ENCODE peak calls at places on chromosomes 4 and X, in nine cellular contexts. W is CD4-positive, CD25-positive, alpha-beta regulatory T cell; P is thoracic aorta; J is NT2/D1; N is H1; R is PC-9; D is cardiac muscle cell; V is ovary; Y is keratinocyte. O is an unnamed sample. For H3K9me3, the result is how much of the 10 kb centered on the place peaks cover.

GRCh38 chr4:122047706-122048425 is 96.0 kb upstream of the TRPC3 start:
- DNase-seq in W (no peak), P (no peak), J (no peak), N (no peak), R (no peak), D (no peak), V (no peak), Y (no peak), O (no peak)

GRCh38 chr4:76758290-76758882 is 139.6 kb downstream of the SOWAHB start:
- DNase-seq in W (no peak), P (no peak), J (peak), N (peak), R (peak), D (peak), V (no peak), Y (no peak), O (no peak)

GRCh38 chr4:110733901-110734300 is 111.0 kb upstream of the PITX2 start:
- DNase-seq in W (no peak), P (no peak), J (no peak), N (no peak), R (no peak), D (peak), V (no peak), Y (no peak), O (no peak)

GRCh38 chrX:39613997-39614679 is 483.6 kb downstream of the BCOR start:
- DNase-seq in W (peak), P (no peak), J (peak), N (peak), R (no peak), D (no peak), V (no peak), Y (no peak), O (no peak)

GRCh38 chr4:177974461-177974860 is 532.2 kb upstream of the AGA start:
- DNase-seq in W (no peak), P (no peak), J (no peak), N (no peak), R (no peak), D (no peak), V (no peak), Y (no peak), O (no peak)

GRCh38 chr4:80125252-80126177 is 52.5 kb upstream of the ANTXR2 start:
- DNase-seq in W (peak), P (no peak), J (no peak), N (no peak), R (no peak), D (peak), V (no peak), Y (no peak), O (no peak)

GRCh38 chrX:19593684-19594083 is 78.4 kb upstream of the MAP3K15 start:
- DNase-seq in W (peak), P (no peak), J (no peak), N (no peak), R (peak), D (peak), V (no peak), Y (no peak), O (no peak)

GRCh38 chrX:10117301-10117700 is 39.5 kb upstream of the CLCN4 start:
- DNase-seq in W (no peak), P (no peak), J (no peak), N (no peak), R (no peak), D (no peak), V (no peak), Y (no peak), O (no peak)

GRCh38 chr4:1558205-1558604 is 125.9 kb downstream of the FAM53A start:
- DNase-seq in W (no peak), P (no peak), J (no peak), N (no peak), R (no peak), D (no peak), V (no peak), Y (no peak), O (no peak)

GRCh38 chr4:84254537-84254936 is 244.6 kb downstream of the NKX6-1 start:
- DNase-seq in W (no peak), P (no peak), J (no peak), N (no peak), R (no peak), D (no peak), V (no peak), Y (no peak), O (no peak)

GRCh38 chrX:120517936-120518335 is 42.8 kb downstream of the CUL4B start:
- DNase-seq in W (no peak), P (no peak), J (no peak), N (no peak), R (no peak), D (peak), V (no peak), Y (no peak), O (no peak)

GRCh38 chr4:5524900-5525299 is 183.5 kb downstream of the EVC2 start:
- DNase-seq in W (no peak), P (no peak), J (no peak), N (no peak), R (no peak), D (peak), V (no peak), Y (no peak), O (no peak)

GRCh38 chrX:43581167-43581566 is 74.9 kb upstream of the MAOA start:
- DNase-seq in W (no peak), P (no peak), J (no peak), N (no peak), R (no peak), D (no peak), V (no peak), Y (peak), O (no peak)

GRCh38 chr4:39062499-39062898 is 467 bp downstream of the KLHL5 start:
- DNase-seq in W (no peak), P (no peak), J (no peak), N (no peak), R (no peak), D (no peak), V (no peak), Y (no peak), O (no peak)

GRCh38 chr4:150217192-150217591 is 138.9 kb downstream of the DCLK2 start:
- DNase-seq in W (no peak), P (no peak), J (no peak), N (no peak), R (no peak), D (peak), V (no peak), Y (no peak), O (no peak)

GRCh38 chr4:170682511-170682910 is 592.8 kb upstream of the AADAT start:
- DNase-seq in W (no peak), P (no peak), J (peak), N (no peak), R (no peak), D (no peak), V (no peak), Y (no peak), O (no peak)

GRCh38 chr4:170691168-170691567 is 601.4 kb upstream of the AADAT start:
- DNase-seq in W (no peak), P (no peak), J (no peak), N (no peak), R (no peak), D (no peak), V (no peak), Y (no peak), O (no peak)

DNA sequence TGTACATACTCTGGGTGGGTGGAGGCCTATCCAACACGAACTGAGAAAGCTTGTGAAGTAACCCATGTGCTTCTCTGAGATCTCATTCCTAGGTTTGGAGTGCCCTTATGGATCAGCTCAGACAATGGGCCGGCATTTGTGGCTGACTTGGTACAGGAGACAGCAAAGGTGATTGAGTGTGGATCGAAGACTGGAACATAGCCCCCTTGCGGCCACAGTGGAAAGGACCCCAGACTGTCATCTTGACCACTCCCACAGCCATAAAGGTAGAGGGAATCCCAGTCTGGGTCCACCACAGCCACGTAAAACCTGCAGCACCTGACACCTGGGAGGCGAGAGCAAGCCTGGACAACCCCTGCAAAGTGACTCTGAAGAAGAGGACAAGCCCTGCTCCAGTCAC is 598.0 kb upstream of the AADAT start:
- DNase-seq in W (no peak), P (no peak), J (no peak), N (no peak), R (no peak), D (no peak), V (no peak), Y (no peak), O (no peak)
- H3K9me3 ChIP-seq in W (under half), P (under half), J (under half), N (under half), R (under half), D (under half), V (under half), Y (under half), O (under half)

GRCh38 chr4:212438-213174 is 88.3 kb downstream of the ZNF718 start:
- DNase-seq in W (no peak), P (peak), J (peak), N (peak), R (no peak), D (peak), V (peak), Y (peak), O (no peak)
- H3K9me3 ChIP-seq in W (half or more), P (under half), J (under half), N (under half), R (under half), D (under half), V (under half), Y (under half), O (under half)

GRCh38 chr4:33914386-33914785 is 2329.9 kb downstream of the ARAP2 start:
- DNase-seq in W (no peak), P (no peak), J (no peak), N (no peak), R (no peak), D (no peak), V (no peak), Y (no peak), O (no peak)
- H3K9me3 ChIP-seq in W (under half), P (under half), J (under half), N (under half), R (under half), D (under half), V (under half), Y (under half), O (under half)

DNA sequence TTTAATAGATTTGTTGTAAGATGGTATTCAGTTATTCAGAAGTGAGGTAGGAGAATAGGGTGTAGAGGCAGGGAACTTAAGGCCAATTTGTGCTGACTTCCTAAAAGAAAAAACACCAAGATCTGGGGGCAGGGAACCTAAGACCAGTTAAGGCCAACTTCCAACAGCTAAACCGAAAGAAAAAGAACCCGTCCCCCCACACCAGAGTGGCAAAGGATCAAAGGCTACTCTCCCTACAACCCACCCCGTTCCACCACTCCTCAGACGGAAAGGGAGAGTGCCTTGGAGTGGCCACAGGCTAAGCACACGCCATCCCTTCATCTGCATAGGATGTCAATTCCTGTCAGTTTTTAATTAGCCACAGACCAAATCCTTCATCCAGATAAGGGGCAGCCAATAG is 3.7 kb upstream of the ZNF718 start:
- DNase-seq in W (no peak), P (no peak), J (no peak), N (peak), R (no peak), D (no peak), V (no peak), Y (no peak), O (no peak)
- H3K9me3 ChIP-seq in W (under half), P (under half), J (under half), N (under half), R (under half), D (under half), V (under half), Y (under half), O (under half)

DNA sequence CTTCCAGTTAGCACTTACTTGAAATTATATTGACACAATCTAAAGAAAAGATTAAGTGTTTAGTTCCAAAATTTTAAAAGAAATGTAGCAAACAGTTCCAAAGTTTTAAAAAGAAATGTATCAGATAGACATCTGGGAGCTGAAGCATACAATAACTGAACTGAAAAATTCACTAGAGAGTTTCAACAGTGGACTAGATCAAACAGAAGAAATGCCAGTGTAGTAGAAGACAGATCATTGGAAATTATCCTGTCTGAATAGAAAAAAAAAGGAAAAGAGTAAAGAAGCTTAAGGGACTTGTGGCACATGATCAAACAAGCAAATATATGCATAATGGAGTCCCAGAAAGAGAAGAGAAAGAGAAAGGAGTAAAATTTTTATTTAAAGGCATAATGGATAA is 261.4 kb downstream of the LAS1L start:
- DNase-seq in W (no peak), P (no peak), J (no peak), N (no peak), R (no peak), D (no peak), V (no peak), Y (no peak), O (no peak)
- H3K9me3 ChIP-seq in W (under half), P (under half), J (under half), N (under half), R (under half), D (under half), V (under half), Y (under half), O (under half)

GRCh38 chr4:88115587-88115986 is 42.9 kb downstream of the ABCG2 start:
- DNase-seq in W (no peak), P (no peak), J (no peak), N (no peak), R (no peak), D (no peak), V (no peak), Y (no peak), O (no peak)

GRCh38 chr4:88119951-88120350 is 38.5 kb downstream of the ABCG2 start:
- DNase-seq in W (no peak), P (no peak), J (no peak), N (no peak), R (no peak), D (no peak), V (no peak), Y (no peak), O (no peak)
- H3K9me3 ChIP-seq in W (under half), P (under half), J (under half), N (under half), R (under half), D (under half), V (under half), Y (under half), O (under half)

GRCh38 chr4:373062-373839 is 35.6 kb downstream of the ZNF141 start:
- DNase-seq in W (no peak), P (no peak), J (no peak), N (no peak), R (no peak), D (no peak), V (no peak), Y (no peak), O (no peak)
- H3K9me3 ChIP-seq in W (half or more), P (half or more), J (half or more), N (half or more), R (under half), D (under half), V (under half), Y (under half), O (half or more)

GRCh38 chr4:174520655-174521054 is 1.6 kb downstream of the HPGD start:
- DNase-seq in W (peak), P (no peak), J (no peak), N (no peak), R (no peak), D (no peak), V (no peak), Y (no peak), O (no peak)

GRCh38 chr4:174516345-174516744 is 5.9 kb downstream of the HPGD start:
- DNase-seq in W (no peak), P (no peak), J (no peak), N (no peak), R (no peak), D (no peak), V (no peak), Y (no peak), O (no peak)

GRCh38 chr4:174517502-174517901 is 4.8 kb downstream of the HPGD start:
- DNase-seq in W (no peak), P (no peak), J (no peak), N (no peak), R (no peak), D (no peak), V (no peak), Y (no peak), O (no peak)

GRCh38 chr4:174512745-174513144 is 9.5 kb downstream of the HPGD start:
- DNase-seq in W (no peak), P (no peak), J (no peak), N (no peak), R (no peak), D (no peak), V (no peak), Y (no peak), O (no peak)

DNA sequence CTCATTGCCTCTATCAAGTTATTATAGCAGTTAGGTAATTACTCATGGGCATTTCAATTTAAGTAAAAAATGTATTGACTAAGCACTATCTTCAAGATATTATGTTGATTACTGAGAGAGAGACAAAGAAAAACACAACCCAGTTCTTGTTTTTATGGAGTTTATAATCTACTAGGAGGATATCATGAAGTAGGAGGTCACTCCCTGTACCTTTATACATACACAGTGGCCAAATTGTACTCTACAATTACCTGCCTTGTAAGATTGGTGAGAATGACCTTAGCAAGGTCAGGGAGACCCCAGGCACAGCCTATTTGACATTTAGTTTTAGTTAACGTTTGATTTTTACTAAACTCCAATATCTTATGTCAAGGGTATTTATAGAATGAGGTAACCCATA is 5.5 kb downstream of the HPGD start:
- DNase-seq in W (no peak), P (no peak), J (no peak), N (no peak), R (no peak), D (no peak), V (no peak), Y (no peak), O (no peak)
- H3K9me3 ChIP-seq in W (under half), P (under half), J (under half), N (under half), R (under half), D (under half), V (under half), Y (under half), O (under half)

O was measured in T-helper 17 cell.